ENCODE peak calls at places on chromosomes 5 and 9, in nine cellular contexts. T is adipocyte; O is ovary; N is tibial artery; I is CD8-positive, alpha-beta memory T cell; F is HFF-Myc; L is lower leg skin; S is CD8-positive, alpha-beta T cell; U is H7. B is an unnamed sample.

GRCh38 chr9:136674786-136675349 is 12.2 kb downstream of the EGFL7 start:
- DNase-seq in O (no peak), L (no peak), F (no peak), S (no peak), T (no peak), U (peak; percentile 66), N (no peak), I (no peak), B (no peak)

GRCh38 chr5:86866036-86866435 is 248.3 kb downstream of the COX7C start:
- DNase-seq in U (no peak), T (no peak), O (no peak), L (no peak), I (no peak), F (no peak), N (no peak), S (no peak), B (no peak)

GRCh38 chr5:160048131-160048530 is 39.2 kb downstream of the TTC1 start:
- DNase-seq in I (no peak), O (no peak), L (peak; percentile 87), S (no peak), F (no peak), N (peak; percentile 67), T (no peak), U (no peak), B (no peak)

GRCh38 chr5:129244478-129244877 is 149.9 kb downstream of the ISOC1 start:
- DNase-seq in T (peak; percentile 51), O (no peak), U (no peak), L (no peak), I (no peak), S (no peak), F (no peak), N (no peak), B (no peak)

GRCh38 chr5:130333089-130333488 is 428.8 kb downstream of the CHSY3 start:
- DNase-seq in I (no peak), F (no peak), O (no peak), U (no peak), T (peak; percentile 68), N (no peak), L (no peak), S (no peak), B (no peak)

GRCh38 chr9:2019723-2020122 is 4.6 kb downstream of the SMARCA2 start:
- DNase-seq in F (no peak), U (no peak), L (no peak), S (no peak), T (no peak), I (no peak), O (no peak), N (no peak), B (no peak)

GRCh38 chr9:65426231-65426630 is 141.2 kb upstream of the FOXD4L5 start:
- DNase-seq in L (no peak), O (no peak), U (no peak), S (no peak), N (no peak), F (no peak), I (no peak), T (no peak), B (no peak)

GRCh38 chr9:134945509-134946275 is 28.0 kb upstream of the FCN1 start:
- DNase-seq in I (no peak), S (no peak), U (no peak), L (no peak), O (no peak), F (no peak), N (no peak), T (no peak), B (no peak)

GRCh38 chr9:132826576-132827365 is 51.3 kb downstream of the AK8 start:
- DNase-seq in N (no peak), O (peak; percentile 21), L (no peak), T (no peak), U (no peak), I (no peak), S (no peak), F (no peak), B (no peak)

GRCh38 chr5:141084487-141084989 is 9.9 kb upstream of the PCDHB2 start:
- DNase-seq in T (peak; percentile 54), S (no peak), F (no peak), U (peak; percentile 55), O (peak; percentile 54), N (no peak), I (no peak), L (no peak), B (no peak)

GRCh38 chr9:134612715-134613114 is 28.9 kb upstream of the COL5A1 start:
- DNase-seq in U (no peak), O (no peak), L (no peak), S (no peak), N (no peak), T (no peak), F (no peak), I (no peak), B (no peak)

GRCh38 chr5:61701877-61702602 is 370.0 kb downstream of the ZSWIM6 start:
- DNase-seq in S (no peak), L (no peak), N (no peak), F (no peak), O (no peak), U (no peak), I (no peak), T (no peak), B (no peak)

GRCh38 chr9:19379697-19380046 is 364 bp downstream of the RPS6 start:
- DNase-seq in I (peak; percentile 31), F (no peak), L (peak; percentile 88), S (no peak), T (peak; percentile 65), O (no peak), N (peak; percentile 26), U (peak; percentile 43), B (no peak)

GRCh38 chr9:19376931-19377330 is 3.1 kb downstream of the RPS6 start:
- DNase-seq in U (no peak), S (no peak), I (no peak), N (no peak), L (no peak), O (no peak), T (no peak), F (no peak), B (no peak)

GRCh38 chr9:19379283-19379682 is 753 bp downstream of the RPS6 start:
- DNase-seq in N (no peak), O (no peak), F (no peak), L (no peak), I (no peak), T (no peak), S (no peak), U (no peak), B (no peak)

GRCh38 chr9:19378154-19378553 is 1.9 kb downstream of the RPS6 start:
- DNase-seq in T (peak; percentile 30), F (no peak), U (no peak), S (no peak), I (no peak), O (no peak), L (no peak), N (no peak), B (no peak)

GRCh38 chr9:19378647-19379046 is 1.4 kb downstream of the RPS6 start:
- DNase-seq in F (no peak), I (no peak), T (no peak), L (no peak), S (no peak), U (no peak), N (no peak), O (no peak), B (no peak)
- H3K4me3 ChIP-seq in F (peak overlapping the region; percentile 98), I (peak overlapping the region; percentile 97), T (peak overlapping the region; percentile 88), L (no peak overlapping the region), S (peak overlapping the region; percentile 90), U (peak overlapping the region; percentile 99), N (peak overlapping the region; percentile 82), O (peak overlapping the region; percentile 55), B (peak overlapping the region; percentile 85)

DNA sequence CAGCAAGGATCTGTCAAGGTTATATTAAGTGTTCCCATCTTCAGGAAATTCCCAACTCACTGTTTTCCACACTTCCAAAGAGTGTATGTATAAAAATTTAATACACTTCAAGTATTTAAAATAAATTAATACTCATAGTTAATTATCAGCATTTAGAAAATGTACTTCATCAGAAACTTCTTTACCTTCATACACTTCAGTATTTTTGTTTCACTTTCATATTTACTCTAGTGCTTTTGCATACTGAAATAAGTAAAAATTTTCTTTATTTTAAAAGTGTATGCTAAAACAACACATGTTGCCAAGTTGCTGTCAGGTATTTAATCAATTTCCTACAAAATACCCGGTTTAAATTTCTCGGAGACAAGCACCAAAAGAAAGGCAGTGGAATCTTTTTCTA is 16.5 kb downstream of the RICTOR start:
- DNase-seq in U (no peak), S (no peak), F (no peak), N (no peak), I (no peak), L (no peak), T (no peak), O (no peak), B (no peak)
- H3K4me3 ChIP-seq in U (no peak overlapping the region), S (no peak overlapping the region), F (no peak overlapping the region), N (peak overlapping the region; percentile 18), I (no peak overlapping the region), L (no peak overlapping the region), T (peak overlapping the region; percentile 80), O (no peak overlapping the region), B (peak overlapping the region; percentile 22)

GRCh38 chr5:173919443-173919842 is 31.3 kb downstream of the CPEB4 start:
- DNase-seq in O (no peak), T (no peak), I (no peak), L (no peak), F (no peak), U (no peak), S (no peak), N (no peak), B (no peak)

GRCh38 chr5:173917788-173918786 is 29.9 kb downstream of the CPEB4 start:
- DNase-seq in T (peak; percentile 79), I (peak; percentile 37), F (peak; percentile 77), N (peak; percentile 58), U (peak; percentile 35), S (peak; percentile 36), O (peak; percentile 59), L (no peak), B (no peak)

GRCh38 chr5:173913686-173914321 is 25.7 kb downstream of the CPEB4 start:
- DNase-seq in S (no peak), T (no peak), I (no peak), F (no peak), L (no peak), N (no peak), U (no peak), O (no peak), B (no peak)

GRCh38 chr5:173915310-173916005 is 27.3 kb downstream of the CPEB4 start:
- DNase-seq in O (no peak), T (peak; percentile 26), I (no peak), L (no peak), N (no peak), F (no peak), U (no peak), S (no peak), B (no peak)

DNA sequence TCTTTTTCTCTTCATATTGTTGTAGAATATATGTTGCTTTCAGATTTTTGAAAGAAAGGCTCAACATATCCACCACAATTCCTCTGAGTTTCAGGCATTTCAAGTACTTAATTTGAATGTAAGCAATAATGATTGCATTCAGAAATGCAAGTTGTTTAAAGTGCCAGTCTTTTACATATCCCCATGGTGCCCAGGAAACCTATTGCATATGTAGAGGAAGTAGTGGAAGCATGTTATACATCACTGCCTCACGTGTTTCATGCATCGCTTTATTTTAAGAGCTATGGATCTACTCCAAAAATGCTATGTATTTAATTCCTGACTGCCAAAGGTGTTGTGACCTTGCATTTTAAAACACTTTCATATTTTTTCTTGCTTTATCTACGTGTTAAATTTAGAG is 28.1 kb downstream of the CPEB4 start:
- DNase-seq in F (no peak), U (peak; percentile 20), O (no peak), N (no peak), S (no peak), I (no peak), L (no peak), T (no peak), B (no peak)
- H3K4me3 ChIP-seq in F (no peak overlapping the region), U (no peak overlapping the region), O (no peak overlapping the region), N (no peak overlapping the region), S (no peak overlapping the region), I (no peak overlapping the region), L (no peak overlapping the region), T (no peak overlapping the region), B (no peak overlapping the region)

GRCh38 chr5:134003064-134003956 is 1.5 kb downstream of the VDAC1 start:
- DNase-seq in F (no peak), I (no peak), O (no peak), N (no peak), U (peak; percentile 41), S (no peak), T (peak; percentile 48), L (no peak), B (no peak)
- H3K4me3 ChIP-seq in F (peak overlapping the region; percentile 56), I (peak overlapping the region; percentile 51), O (peak overlapping the region; percentile 69), N (peak overlapping the region; percentile 75), U (peak overlapping the region; percentile 70), S (peak overlapping the region; percentile 68), T (peak overlapping the region; percentile 88), L (peak overlapping the region; percentile 98), B (peak overlapping the region; percentile 86)